ENCODE peak calls at places on chromosomes 1 and 21, in four cellular contexts. C is A549, O is SK-N-SH, A is GM12878. Q is an unnamed sample.

GRCh38 chr1:93584238-93585003 is 97.2 kb downstream of the BCAR3 start:
- DNase-seq in C (no peak), O (no peak), A (no peak), Q (no peak)

GRCh38 chr1:8370928-8371327 is 53.0 kb downstream of the SLC45A1 start:
- DNase-seq in C (no peak), O (no peak), A (no peak), Q (peak)

GRCh38 chr1:38787041-38787440 is 72.5 kb downstream of the RRAGC start:
- DNase-seq in C (no peak), O (no peak), A (no peak), Q (no peak)

GRCh38 chr1:59730759-59731478 is 83.8 kb upstream of the HOOK1 start:
- DNase-seq in C (peak), O (no peak), A (no peak), Q (peak)

GRCh38 chr21:38219049-38219628 is 37.7 kb upstream of the KCNJ15 start:
- DNase-seq in C (peak), O (peak), A (no peak), Q (peak)

GRCh38 chr21:38223893-38224540 is 32.8 kb upstream of the KCNJ15 start:
- DNase-seq in C (peak), O (no peak), A (no peak), Q (peak)

GRCh38 chr1:21337931-21338567 is 47.8 kb upstream of the ECE1 start:
- DNase-seq in C (peak), O (no peak), A (no peak), Q (peak)

GRCh38 chr1:19208710-19209438 is 1.2 kb downstream of the UBR4 start:
- DNase-seq in C (no peak), O (no peak), A (no peak), Q (peak)

GRCh38 chr1:46174448-46175231 is at the start of gene TSPAN1:
- DNase-seq in C (no peak), O (no peak), A (no peak), Q (peak)

GRCh38 chr1:200708769-200709168 is 29.9 kb upstream of the CAMSAP2 start:
- DNase-seq in C (peak), O (no peak), A (no peak), Q (peak)

GRCh38 chr1:167056529-167057296 is 33.5 kb downstream of the GPA33 start:
- DNase-seq in C (peak), O (no peak), A (no peak), Q (no peak)

GRCh38 chr1:206890690-206891089 is 6.6 kb upstream of the IL24 start:
- DNase-seq in C (peak), O (no peak), A (no peak), Q (peak)

GRCh38 chr21:45505416-45506021 is 36.7 kb downstream of the SLC19A1 start:
- DNase-seq in C (no peak), O (no peak), A (no peak), Q (no peak)

GRCh38 chr1:44650159-44650831 is 24.0 kb downstream of the TMEM53 start:
- DNase-seq in C (no peak), O (peak), A (no peak), Q (no peak)

GRCh38 chr1:182350839-182351238 is 40.8 kb downstream of the GLUL start:
- DNase-seq in C (no peak), O (no peak), A (no peak), Q (no peak)

GRCh38 chr1:7962011-7962335 is 462 bp downstream of the PARK7 start:
- DNase-seq in C (no peak), O (peak), A (no peak), Q (no peak)

GRCh38 chr1:76494807-76495206 is 372.5 kb upstream of the ST6GALNAC5 start:
- DNase-seq in C (no peak), O (no peak), A (peak), Q (peak)

GRCh38 chr1:9589144-9589718 is 520 bp downstream of the TMEM201 start:
- DNase-seq in C (no peak), O (no peak), A (no peak), Q (peak)

GRCh38 chr1:188762344-188762743 is 1715.3 kb downstream of the BRINP3 start:
- DNase-seq in C (no peak), O (no peak), A (no peak), Q (no peak)

GRCh38 chr1:9320520-9321479 is 28.1 kb downstream of the SPSB1 start:
- DNase-seq in C (no peak), O (no peak), A (no peak), Q (peak)

GRCh38 chr1:214660190-214660589 is 57.2 kb downstream of the CENPF start:
- DNase-seq in C (no peak), O (no peak), A (no peak), Q (peak)

GRCh38 chr1:203645996-203646395 is 19.4 kb downstream of the ATP2B4 start:
- DNase-seq in C (no peak), O (no peak), A (no peak), Q (peak)

GRCh38 chr1:17212487-17213121 is 7.7 kb downstream of the PADI1 start:
- DNase-seq in C (no peak), O (peak), A (no peak), Q (peak)

GRCh38 chr1:246095441-246095840 is 411.6 kb downstream of the SMYD3 start:
- DNase-seq in C (no peak), O (no peak), A (no peak), Q (no peak)

GRCh38 chr1:18927654-18928272 is 25.4 kb upstream of the ALDH4A1 start:
- DNase-seq in C (no peak), O (no peak), A (no peak), Q (peak)

GRCh38 chr1:61053712-61054608 is 28.4 kb upstream of the NFIA start:
- DNase-seq in C (no peak), O (peak), A (no peak), Q (no peak)

GRCh38 chr1:108708726-108709660 is 3.7 kb upstream of the FNDC7 start:
- DNase-seq in C (peak), O (no peak), A (no peak), Q (no peak)

GRCh38 chr1:17561561-17561985 is 22.1 kb downstream of the ARHGEF10L start:
- DNase-seq in C (no peak), O (no peak), A (no peak), Q (no peak)

GRCh38 chr1:54989968-54990810 is 8.5 kb upstream of the BSND start:
- DNase-seq in C (no peak), O (no peak), A (no peak), Q (peak)

GRCh38 chr1:11967028-11967547 is 13.2 kb upstream of the MFN2 start:
- DNase-seq in C (peak), O (peak), A (peak), Q (no peak)

GRCh38 chr1:37035014-37035686 is 835 bp upstream of the GRIK3 start:
- DNase-seq in C (no peak), O (no peak), A (no peak), Q (no peak)

GRCh38 chr1:224219011-224219611 is 36.1 kb downstream of the DEGS1 start:
- DNase-seq in C (no peak), O (no peak), A (no peak), Q (no peak)

GRCh38 chr1:1283821-1284220 is 3.6 kb downstream of the SCNN1D start:
- DNase-seq in C (no peak), O (peak), A (peak), Q (no peak)

GRCh38 chr1:97488505-97488904 is 432.3 kb downstream of the DPYD start:
- DNase-seq in C (peak), O (no peak), A (no peak), Q (no peak)

GRCh38 chr1:42806593-42806992 is 10.3 kb upstream of the ERMAP start:
- DNase-seq in C (no peak), O (no peak), A (no peak), Q (peak)

GRCh38 chr1:148388260-148389026 is 94.7 kb downstream of the PPIAL4G start:
- DNase-seq in C (peak), O (peak), A (peak), Q (peak)

GRCh38 chr1:203179328-203180009 is 3.8 kb upstream of the MYBPH start:
- DNase-seq in C (no peak), O (no peak), A (no peak), Q (no peak)

GRCh38 chr1:36151845-36152203 is 2.5 kb upstream of the TRAPPC3 start:
- DNase-seq in C (no peak), O (no peak), A (no peak), Q (no peak)

GRCh38 chr1:198556969-198557368 is 16.5 kb upstream of the ATP6V1G3 start:
- DNase-seq in C (no peak), O (no peak), A (peak), Q (no peak)

GRCh38 chr1:47805020-47805419 is 192.2 kb downstream of the TRABD2B start:
- DNase-seq in C (no peak), O (no peak), A (no peak), Q (no peak)

DNA sequence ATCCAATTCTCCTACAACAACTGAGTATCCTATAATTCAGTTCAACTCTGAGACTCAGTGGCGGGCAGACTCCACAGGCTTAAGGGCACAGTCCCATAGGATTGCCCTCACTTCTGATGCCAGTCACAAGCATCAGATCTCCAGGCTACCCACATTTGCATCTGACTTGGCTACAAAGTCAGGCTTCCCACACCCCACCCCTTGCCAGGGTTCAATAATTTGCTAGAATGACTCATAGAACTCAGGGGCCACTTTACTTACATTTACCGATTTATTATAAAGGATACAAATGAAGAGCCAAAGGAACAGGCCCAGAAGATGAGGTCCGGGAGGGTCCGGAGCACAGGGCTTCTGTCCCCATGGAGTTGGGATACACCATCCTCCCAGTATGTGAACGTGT is 36.0 kb upstream of the SLAMF9 start:
- DNase-seq in C (no peak), O (no peak), A (no peak), Q (no peak)
- TF ChIP-seq SMC3 in C (no peak), O (no peak), A (no peak), Q (no peak)

GRCh38 chr1:180777072-180777689 is 135.5 kb upstream of the KIAA1614 start:
- DNase-seq in C (no peak), O (no peak), A (no peak), Q (no peak)

GRCh38 chr1:180781718-180782117 is 131.0 kb upstream of the KIAA1614 start:
- DNase-seq in C (no peak), O (no peak), A (no peak), Q (no peak)

GRCh38 chr1:180779584-180779983 is 133.1 kb upstream of the KIAA1614 start:
- DNase-seq in C (no peak), O (no peak), A (no peak), Q (no peak)

GRCh38 chr1:180775801-180776200 is 136.9 kb upstream of the KIAA1614 start:
- DNase-seq in C (no peak), O (no peak), A (no peak), Q (no peak)

GRCh38 chr1:180778782-180779398 is 133.8 kb upstream of the KIAA1614 start:
- DNase-seq in C (peak), O (peak), A (no peak), Q (no peak)
- TF ChIP-seq CTCF in C (peak), O (peak), A (peak), Q (peak)

DNA sequence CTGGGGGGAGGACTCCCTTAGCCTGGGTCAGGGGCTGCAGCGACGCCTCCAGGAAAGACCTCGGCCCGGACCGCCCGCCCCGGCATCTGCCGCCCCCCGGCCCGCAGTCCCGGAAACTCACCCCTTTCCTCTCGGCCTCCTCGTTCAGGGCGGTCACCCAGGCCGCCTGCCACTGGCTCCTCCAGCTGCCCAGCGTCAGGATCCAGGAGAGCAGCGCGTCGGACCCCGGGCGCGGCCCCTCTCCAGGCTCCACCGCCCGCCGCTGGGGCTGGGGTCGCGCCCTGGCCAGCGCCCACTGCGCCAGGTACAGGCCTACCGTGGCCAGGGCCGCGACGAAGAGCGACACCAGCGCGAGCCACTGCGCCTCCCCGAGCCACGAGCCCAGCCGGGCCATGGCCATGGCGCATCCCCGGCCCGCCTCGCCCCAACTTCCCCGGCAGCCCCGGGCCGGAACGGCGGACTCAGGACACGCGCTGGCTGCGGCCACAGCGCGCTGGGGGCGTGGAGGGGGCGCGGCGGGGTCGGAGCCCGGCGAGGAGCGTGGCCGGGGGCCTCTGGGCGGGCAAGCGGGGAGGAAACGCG is 478 bp downstream of the C2CD2 start:
- DNase-seq in C (no peak), O (peak), A (no peak), Q (no peak)
- TF ChIP-seq SMC3 in C (no peak), O (no peak), A (no peak), Q (no peak)

DNA sequence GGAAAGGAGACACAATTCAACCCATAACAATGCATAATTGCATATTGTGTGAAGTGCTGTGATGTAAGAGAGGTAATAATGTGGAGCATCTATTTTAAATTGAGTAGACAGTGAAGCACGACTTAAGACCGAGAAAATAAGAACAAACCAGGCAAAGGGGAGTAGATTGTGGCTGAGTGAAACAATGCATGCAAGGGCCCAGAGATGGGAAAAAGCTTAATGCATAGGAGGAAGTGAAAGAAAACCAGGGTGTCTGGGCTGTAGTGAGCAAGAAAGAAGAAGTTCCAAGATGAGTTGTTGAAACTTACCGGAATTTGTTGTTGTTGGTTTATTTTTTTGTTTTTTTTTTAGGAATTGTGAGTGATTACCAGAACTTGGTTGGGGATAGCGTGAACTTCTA is 104.7 kb downstream of the SNX7 start:
- DNase-seq in C (no peak), O (no peak), A (peak), Q (no peak)
- TF ChIP-seq CTCF in C (no peak), O (no peak), A (no peak), Q (no peak)

DNA sequence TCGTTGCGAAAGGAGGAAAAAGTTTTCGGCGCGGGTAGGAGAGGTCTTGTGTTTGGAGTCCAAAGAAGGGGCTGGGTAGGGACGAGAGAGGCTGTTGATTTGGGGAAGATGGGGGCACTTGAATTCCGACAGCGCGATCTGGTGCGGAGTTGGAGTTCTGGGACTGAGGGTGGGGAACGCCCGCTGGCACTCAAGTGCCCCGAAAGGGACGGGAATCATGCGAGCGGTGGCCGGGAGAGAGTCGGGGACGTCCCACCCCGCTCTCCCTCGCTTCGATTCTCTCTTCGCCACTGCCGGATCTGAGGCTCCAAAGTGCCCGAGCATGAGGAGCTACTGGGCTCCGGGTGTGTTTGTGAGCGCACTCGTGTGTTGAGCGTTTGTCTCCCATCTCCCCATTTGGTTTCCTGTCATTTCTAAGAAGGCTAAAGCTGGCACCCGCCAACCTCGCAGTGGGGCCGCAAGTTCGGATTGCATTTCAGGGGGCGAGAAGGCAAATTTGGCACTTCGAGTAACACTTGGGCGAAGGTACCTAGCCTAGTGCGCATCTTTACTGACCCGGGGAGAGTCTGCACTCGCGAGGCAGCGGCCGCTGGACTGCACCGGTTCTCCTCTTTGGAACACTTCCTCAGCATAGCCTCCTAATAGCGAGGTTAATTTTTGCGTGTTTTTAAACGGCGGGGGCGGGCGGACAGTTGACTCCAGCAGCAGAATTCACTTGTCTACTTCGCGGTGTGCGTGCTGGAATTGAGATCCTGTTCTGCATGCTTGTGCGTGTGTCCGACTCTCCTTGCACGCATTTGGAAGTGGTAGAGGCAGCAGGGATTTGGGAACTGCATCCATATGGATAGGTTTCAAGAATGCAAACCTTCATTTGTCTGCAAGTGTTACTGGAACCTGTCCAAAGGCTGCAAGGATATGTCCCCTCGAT is 1.2 kb downstream of the CHRM3 start:
- DNase-seq in C (peak), O (peak), A (no peak), Q (no peak)
- TF ChIP-seq SMC3 in C (no peak), O (no peak), A (no peak), Q (no peak)

GRCh38 chr1:156259805-156260204 is 11.9 kb upstream of the PAQR6 start:
- DNase-seq in C (peak), O (peak), A (no peak), Q (no peak)
- TF ChIP-seq CTCF in C (peak), O (peak), A (no peak), Q (no peak)